ENCODE peak calls at places on chromosomes 7 and 10, in nine cellular contexts. B is GM23248, A is neuronal stem cell, J is Peyer's patch, D is skeletal muscle cell, O is sigmoid colon, Y is heart right ventricle, K is fibroblast of the aortic adventitia, C is astrocyte of the spinal cord. T is an unnamed sample.

GRCh38 chr7:30503273-30504212 is 1.1 kb downstream of the GGCT start:
- DNase-seq in B (peak), A (no peak), J (no peak), D (no peak), O (no peak), Y (no peak), K (peak), C (no peak), T (no peak)

GRCh38 chr7:124101173-124101768 is 68.4 kb upstream of the TMEM229A start:
- DNase-seq in B (peak), A (peak), J (no peak), D (no peak), O (no peak), Y (no peak), K (peak), C (peak), T (peak)

GRCh38 chr7:154879629-154880028 is 123.3 kb downstream of the PAXIP1 start:
- DNase-seq in B (no peak), A (no peak), J (no peak), D (no peak), O (no peak), Y (no peak), K (no peak), C (no peak), T (no peak)

GRCh38 chr7:53110425-53110824 is 75.0 kb downstream of the POM121L12 start:
- DNase-seq in B (no peak), A (no peak), J (no peak), D (no peak), O (no peak), Y (no peak), K (no peak), C (peak), T (no peak)

GRCh38 chr7:37083311-37084096 is 359.2 kb upstream of the AOAH start:
- DNase-seq in B (peak), A (no peak), J (no peak), D (peak), O (peak), Y (peak), K (peak), C (peak), T (no peak)

GRCh38 chr7:157596471-157596870 is 259.7 kb downstream of the DNAJB6 start:
- DNase-seq in B (no peak), A (no peak), J (no peak), D (no peak), O (no peak), Y (no peak), K (no peak), C (no peak), T (no peak)

GRCh38 chr7:93014410-93014809 is 103.4 kb downstream of the SAMD9 start:
- DNase-seq in B (no peak), A (no peak), J (no peak), D (no peak), O (no peak), Y (no peak), K (no peak), C (no peak), T (no peak)

GRCh38 chr7:86926732-86927131 is 132.7 kb downstream of the ELAPOR2 start:
- DNase-seq in B (peak), A (peak), J (peak), D (peak), O (no peak), Y (no peak), K (peak), C (peak), T (peak)

GRCh38 chr10:127976286-127976685 is 69.4 kb downstream of the PTPRE start:
- DNase-seq in B (peak), A (no peak), J (peak), D (no peak), O (no peak), Y (no peak), K (no peak), C (no peak), T (no peak)

GRCh38 chr10:112981553-112981952 is 31.5 kb downstream of the TCF7L2 start:
- DNase-seq in B (no peak), A (no peak), J (no peak), D (no peak), O (peak), Y (no peak), K (no peak), C (peak), T (no peak)

GRCh38 chr10:84076047-84076388 is 63.3 kb upstream of the GHITM start:
- DNase-seq in B (peak), A (no peak), J (no peak), D (peak), O (peak), Y (no peak), K (peak), C (peak), T (no peak)

GRCh38 chr10:67763499-67764011 is 67.6 kb upstream of the CTNNA3 start:
- DNase-seq in B (peak), A (peak), J (peak), D (no peak), O (peak), Y (peak), K (peak), C (peak), T (peak)

GRCh38 chr10:34916368-34916767 is 101.3 kb upstream of the PARD3 start:
- DNase-seq in B (peak), A (no peak), J (peak), D (peak), O (no peak), Y (no peak), K (peak), C (peak), T (no peak)

GRCh38 chr10:132482090-132482489 is 55.5 kb upstream of the INPP5A start:
- DNase-seq in B (peak), A (no peak), J (peak), D (peak), O (peak), Y (no peak), K (peak), C (peak), T (peak)

GRCh38 chr10:97882142-97883091 is 32.8 kb downstream of the GOLGA7B start:
- DNase-seq in B (peak), A (no peak), J (no peak), D (peak), O (no peak), Y (no peak), K (peak), C (peak), T (no peak)

GRCh38 chr10:8060010-8060703 is 5.7 kb downstream of the GATA3 start:
- DNase-seq in B (peak), A (peak), J (peak), D (no peak), O (no peak), Y (no peak), K (no peak), C (peak), T (peak)

GRCh38 chr7:123645516-123645915 is 10.2 kb upstream of the LMOD2 start:
- DNase-seq in B (no peak), A (no peak), J (no peak), D (no peak), O (no peak), Y (peak), K (peak), C (no peak), T (no peak)

GRCh38 chr10:4470231-4470840 is 355.7 kb upstream of the AKR1E2 start:
- DNase-seq in B (peak), A (no peak), J (no peak), D (peak), O (no peak), Y (no peak), K (peak), C (peak), T (no peak)

GRCh38 chr10:98285416-98285815 is 17.4 kb upstream of the LOXL4 start:
- DNase-seq in B (no peak), A (no peak), J (no peak), D (no peak), O (no peak), Y (no peak), K (peak), C (peak), T (no peak)

GRCh38 chr10:117352724-117353123 is 22.5 kb downstream of the PDZD8 start:
- DNase-seq in B (no peak), A (no peak), J (no peak), D (no peak), O (no peak), Y (no peak), K (no peak), C (no peak), T (no peak)

GRCh38 chr7:143892527-143893300 is 9.3 kb downstream of the TCAF1 start:
- DNase-seq in B (peak), A (no peak), J (no peak), D (no peak), O (no peak), Y (no peak), K (peak), C (peak), T (peak)

GRCh38 chr7:22980422-22980821 is 33.5 kb downstream of the HYCC1 start:
- DNase-seq in B (peak), A (no peak), J (no peak), D (peak), O (no peak), Y (no peak), K (peak), C (peak), T (no peak)

GRCh38 chr7:134741901-134742635 is 37.4 kb upstream of the CALD1 start:
- DNase-seq in B (peak), A (no peak), J (no peak), D (peak), O (no peak), Y (no peak), K (peak), C (peak), T (peak)

GRCh38 chr7:288671-289101 is 1.3 kb upstream of the FOXL3 start:
- DNase-seq in B (no peak), A (no peak), J (no peak), D (no peak), O (peak), Y (no peak), K (no peak), C (no peak), T (peak)

GRCh38 chr10:117374506-117375359 is 507 bp downstream of the PDZD8 start:
- DNase-seq in B (peak), A (no peak), J (peak), D (no peak), O (peak), Y (peak), K (peak), C (peak), T (no peak)

GRCh38 chr7:134648456-134648855 is 1.8 kb downstream of the BPGM start:
- DNase-seq in B (no peak), A (no peak), J (no peak), D (no peak), O (no peak), Y (no peak), K (no peak), C (no peak), T (no peak)

GRCh38 chr10:43407148-43407575 is 1.8 kb downstream of the HNRNPF start:
- DNase-seq in B (peak), A (no peak), J (peak), D (no peak), O (peak), Y (peak), K (peak), C (peak), T (peak)

GRCh38 chr7:49125246-49125645 is 200.9 kb downstream of the CDC14C start:
- DNase-seq in B (no peak), A (no peak), J (no peak), D (no peak), O (no peak), Y (no peak), K (no peak), C (no peak), T (no peak)

GRCh38 chr7:103718482-103719415 is 270.7 kb downstream of the RELN start:
- DNase-seq in B (peak), A (no peak), J (no peak), D (no peak), O (no peak), Y (no peak), K (peak), C (no peak), T (no peak)

GRCh38 chr10:43461950-43462349 is 25.0 kb downstream of the ZNF487 start:
- DNase-seq in B (peak), A (peak), J (peak), D (peak), O (no peak), Y (no peak), K (peak), C (peak), T (peak)

GRCh38 chr7:55512635-55513034 is 59.7 kb downstream of the VOPP1 start:
- DNase-seq in B (no peak), A (no peak), J (peak), D (no peak), O (no peak), Y (no peak), K (no peak), C (no peak), T (no peak)

GRCh38 chr7:148588891-148589215 is 1.7 kb upstream of the C7orf33 start:
- DNase-seq in B (no peak), A (no peak), J (no peak), D (no peak), O (no peak), Y (no peak), K (no peak), C (no peak), T (no peak)

GRCh38 chr7:79461660-79462059 is 8.2 kb upstream of the MAGI2 start:
- DNase-seq in B (peak), A (no peak), J (no peak), D (no peak), O (no peak), Y (no peak), K (peak), C (peak), T (no peak)

GRCh38 chr10:132627736-132628512 is 90.3 kb downstream of the INPP5A start:
- DNase-seq in B (peak), A (no peak), J (peak), D (peak), O (peak), Y (peak), K (peak), C (peak), T (no peak)

GRCh38 chr10:123140164-123140982 is 4.6 kb downstream of the HMX3 start:
- DNase-seq in B (no peak), A (no peak), J (no peak), D (no peak), O (peak), Y (no peak), K (no peak), C (no peak), T (peak)

GRCh38 chr7:129591868-129592267 is 19.7 kb upstream of the NRF1 start:
- DNase-seq in B (no peak), A (no peak), J (no peak), D (no peak), O (no peak), Y (no peak), K (no peak), C (no peak), T (no peak)

GRCh38 chr7:50805425-50806130 is 22.9 kb upstream of the GRB10 start:
- DNase-seq in B (no peak), A (no peak), J (no peak), D (no peak), O (no peak), Y (no peak), K (no peak), C (no peak), T (no peak)

GRCh38 chr10:114876602-114877300 is 55.2 kb downstream of the FHIP2A start:
- DNase-seq in B (peak), A (peak), J (peak), D (no peak), O (peak), Y (peak), K (peak), C (peak), T (peak)

GRCh38 chr7:141190467-141190866 is 116.6 kb downstream of the TMEM178B start:
- DNase-seq in B (no peak), A (no peak), J (no peak), D (no peak), O (no peak), Y (no peak), K (no peak), C (no peak), T (no peak)

GRCh38 chr7:120344276-120344675 is 71.3 kb downstream of the KCND2 start:
- DNase-seq in B (peak), A (no peak), J (no peak), D (no peak), O (no peak), Y (no peak), K (peak), C (no peak), T (no peak)
- H3K4me3 ChIP-seq in B (no peak), A (no peak), J (no peak), D (no peak), O (no peak), Y (no peak), K (no peak), C (no peak), T (no peak)

GRCh38 chr7:35647171-35647574 is 47.8 kb downstream of the HERPUD2 start:
- DNase-seq in B (no peak), A (peak), J (no peak), D (no peak), O (no peak), Y (no peak), K (no peak), C (no peak), T (peak)
- H3K4me3 ChIP-seq in B (no peak), A (no peak), J (no peak), D (no peak), O (no peak), Y (no peak), K (no peak), C (no peak), T (no peak)

GRCh38 chr7:100575746-100576383 is 2.2 kb upstream of the SAP25 start:
- DNase-seq in B (no peak), A (no peak), J (no peak), D (no peak), O (no peak), Y (no peak), K (no peak), C (no peak), T (peak)
- H3K4me3 ChIP-seq in B (no peak), A (no peak), J (no peak), D (no peak), O (no peak), Y (no peak), K (no peak), C (no peak), T (no peak)

GRCh38 chr7:99625321-99625720 is 8.6 kb downstream of the ZSCAN25 start:
- DNase-seq in B (no peak), A (no peak), J (no peak), D (no peak), O (no peak), Y (no peak), K (no peak), C (no peak), T (no peak)
- H3K4me3 ChIP-seq in B (no peak), A (no peak), J (no peak), D (no peak), O (no peak), Y (no peak), K (no peak), C (no peak), T (no peak)

DNA sequence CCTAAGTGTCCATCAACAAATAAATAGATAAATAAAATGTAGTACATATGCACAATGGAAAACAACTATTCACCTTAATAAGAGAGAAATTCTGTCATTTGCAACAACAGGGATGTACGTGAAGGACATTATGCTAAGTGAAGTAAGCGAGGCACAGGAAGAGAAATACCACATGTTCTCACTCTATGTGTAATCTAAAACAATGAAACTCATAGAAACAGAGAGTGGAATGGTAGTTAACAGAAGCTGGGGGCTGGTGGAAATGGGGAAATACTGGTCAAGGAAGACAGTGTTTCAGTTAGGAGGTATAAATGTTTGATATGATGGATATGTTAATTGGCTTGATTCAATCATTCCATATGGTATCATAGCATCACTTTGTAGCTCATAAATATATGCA is 43.1 kb downstream of the ARL4A start:
- DNase-seq in B (no peak), A (no peak), J (no peak), D (no peak), O (no peak), Y (no peak), K (no peak), C (no peak), T (no peak)
- H3K4me3 ChIP-seq in B (no peak), A (no peak), J (no peak), D (no peak), O (no peak), Y (no peak), K (no peak), C (no peak), T (no peak)